ENCODE peak calls at places on chromosomes 1 and 21, in ten cellular contexts. M is RWPE2, O is mucosa of descending colon, E is GM10248, F is stomach, B is lower lobe of right lung, T is sigmoid colon, H is Peyer's patch, L is AG04449, W is progenitor cell of endocrine pancreas. G is an unnamed sample.

GRCh38 chr1:171346866-171347265 is 32.9 kb downstream of the FMO4 start:
- DNase-seq in M (no peak), O (no peak), E (no peak), F (no peak), B (no peak), T (no peak), H (no peak), L (no peak), W (no peak), G (no peak)

GRCh38 chr1:184260382-184260781 is 126.4 kb upstream of the C1orf21 start:
- DNase-seq in M (no peak), O (no peak), E (no peak), F (no peak), B (no peak), T (no peak), H (no peak), L (peak), W (no peak), G (no peak)

GRCh38 chr21:44489962-44490361 is 34.7 kb downstream of the LRRC3 start:
- DNase-seq in M (no peak), O (no peak), E (no peak), F (no peak), B (no peak), T (no peak), H (no peak), L (no peak), W (no peak), G (no peak)

GRCh38 chr1:220776725-220777326 is 9.9 kb upstream of the MTARC1 start:
- DNase-seq in M (no peak), O (peak), E (peak), F (peak), B (peak), T (peak), H (peak), L (peak), W (peak), G (peak)

GRCh38 chr1:90512441-90512840 is 204.7 kb downstream of the BARHL2 start:
- DNase-seq in M (no peak), O (no peak), E (no peak), F (no peak), B (no peak), T (no peak), H (no peak), L (no peak), W (no peak), G (no peak)

GRCh38 chr1:172900359-172900997 is 150.3 kb downstream of the TNFSF18 start:
- DNase-seq in M (no peak), O (no peak), E (no peak), F (no peak), B (no peak), T (no peak), H (no peak), L (no peak), W (no peak), G (no peak)

GRCh38 chr1:43706598-43707190 is 642 bp upstream of the ST3GAL3 start:
- DNase-seq in M (no peak), O (peak), E (no peak), F (no peak), B (no peak), T (no peak), H (no peak), L (no peak), W (peak), G (no peak)

GRCh38 chr1:2448098-2448445 is 28.0 kb upstream of the PLCH2 start:
- DNase-seq in M (no peak), O (no peak), E (no peak), F (no peak), B (no peak), T (no peak), H (no peak), L (no peak), W (no peak), G (no peak)

GRCh38 chr1:68175621-68176398 is 56.5 kb downstream of the WLS start:
- DNase-seq in M (no peak), O (peak), E (no peak), F (peak), B (no peak), T (no peak), H (no peak), L (no peak), W (no peak), G (no peak)

GRCh38 chr21:26794597-26795397 is 50.4 kb downstream of the ADAMTS1 start:
- DNase-seq in M (no peak), O (no peak), E (no peak), F (no peak), B (no peak), T (no peak), H (no peak), L (no peak), W (no peak), G (no peak)

GRCh38 chr1:187264995-187265602 is 436.4 kb downstream of the PLA2G4A start:
- DNase-seq in M (no peak), O (no peak), E (no peak), F (no peak), B (no peak), T (no peak), H (no peak), L (peak), W (peak), G (no peak)

GRCh38 chr21:45637883-45638282 is 5.6 kb upstream of the PCBP3 start:
- DNase-seq in M (no peak), O (no peak), E (no peak), F (no peak), B (no peak), T (no peak), H (no peak), L (no peak), W (no peak), G (no peak)

GRCh38 chr1:77139389-77139788 is 79.8 kb downstream of the PIGK start:
- DNase-seq in M (no peak), O (no peak), E (no peak), F (no peak), B (no peak), T (no peak), H (no peak), L (no peak), W (no peak), G (no peak)

GRCh38 chr1:3352084-3352951 is 102.1 kb upstream of the ARHGEF16 start:
- DNase-seq in M (no peak), O (peak), E (no peak), F (no peak), B (no peak), T (peak), H (no peak), L (peak), W (no peak), G (no peak)

GRCh38 chr1:1080122-1080753 is 6.1 kb upstream of the RNF223 start:
- DNase-seq in M (peak), O (no peak), E (peak), F (peak), B (peak), T (peak), H (peak), L (no peak), W (no peak), G (no peak)

GRCh38 chr1:227885135-227885647 is 62.5 kb downstream of the WNT9A start:
- DNase-seq in M (peak), O (peak), E (no peak), F (peak), B (peak), T (peak), H (no peak), L (no peak), W (no peak), G (peak)

GRCh38 chr1:25707280-25708016 is 90.9 kb downstream of the MAN1C1 start:
- DNase-seq in M (no peak), O (no peak), E (no peak), F (no peak), B (no peak), T (peak), H (no peak), L (no peak), W (no peak), G (no peak)

GRCh38 chr1:24704411-24705259 is 40.6 kb upstream of the CLIC4 start:
- DNase-seq in M (no peak), O (no peak), E (no peak), F (no peak), B (no peak), T (no peak), H (no peak), L (no peak), W (no peak), G (no peak)

GRCh38 chr1:14549897-14550635 is 48.4 kb upstream of the KAZN start:
- DNase-seq in M (no peak), O (no peak), E (no peak), F (no peak), B (no peak), T (no peak), H (no peak), L (no peak), W (no peak), G (no peak)

GRCh38 chr1:214319930-214320329 is 39.0 kb downstream of the SMYD2 start:
- DNase-seq in M (no peak), O (no peak), E (no peak), F (no peak), B (no peak), T (no peak), H (no peak), L (no peak), W (no peak), G (no peak)
- TF ChIP-seq CTCF in M (no peak), O (no peak), E (no peak), F (no peak), B (peak), T (no peak), H (no peak), L (no peak), W (peak), G (no peak)

GRCh38 chr1:152110860-152111514 is 4.3 kb downstream of the TCHH start:
- DNase-seq in M (peak), O (peak), E (peak), F (no peak), B (peak), T (no peak), H (no peak), L (no peak), W (no peak), G (no peak)
- TF ChIP-seq CTCF in M (no peak), O (no peak), E (no peak), F (no peak), B (no peak), T (no peak), H (no peak), L (no peak), W (no peak), G (no peak)

DNA sequence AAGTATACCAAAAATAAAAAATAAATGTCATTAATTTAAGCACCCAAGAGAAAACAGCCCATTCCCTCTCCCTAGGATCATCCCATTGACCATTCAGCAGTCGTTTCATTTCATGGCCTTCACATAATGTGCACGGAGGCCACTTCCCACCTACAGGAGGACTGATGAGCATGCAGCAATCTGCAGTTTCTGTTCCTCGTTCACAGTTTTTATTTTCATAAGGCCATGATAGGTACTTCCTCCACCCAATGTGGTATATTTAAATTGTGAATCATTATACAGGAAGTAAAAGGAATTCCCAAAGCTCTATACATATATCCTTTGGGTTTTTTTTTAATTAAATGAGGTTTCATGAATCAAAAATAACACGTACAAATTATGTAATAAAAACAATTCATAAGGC is 27.7 kb upstream of the SLC44A3 start:
- DNase-seq in M (no peak), O (no peak), E (peak), F (no peak), B (no peak), T (peak), H (no peak), L (no peak), W (no peak), G (no peak)
- TF ChIP-seq CTCF in M (peak), O (no peak), E (no peak), F (no peak), B (peak), T (peak), H (no peak), L (peak), W (no peak), G (no peak)

DNA sequence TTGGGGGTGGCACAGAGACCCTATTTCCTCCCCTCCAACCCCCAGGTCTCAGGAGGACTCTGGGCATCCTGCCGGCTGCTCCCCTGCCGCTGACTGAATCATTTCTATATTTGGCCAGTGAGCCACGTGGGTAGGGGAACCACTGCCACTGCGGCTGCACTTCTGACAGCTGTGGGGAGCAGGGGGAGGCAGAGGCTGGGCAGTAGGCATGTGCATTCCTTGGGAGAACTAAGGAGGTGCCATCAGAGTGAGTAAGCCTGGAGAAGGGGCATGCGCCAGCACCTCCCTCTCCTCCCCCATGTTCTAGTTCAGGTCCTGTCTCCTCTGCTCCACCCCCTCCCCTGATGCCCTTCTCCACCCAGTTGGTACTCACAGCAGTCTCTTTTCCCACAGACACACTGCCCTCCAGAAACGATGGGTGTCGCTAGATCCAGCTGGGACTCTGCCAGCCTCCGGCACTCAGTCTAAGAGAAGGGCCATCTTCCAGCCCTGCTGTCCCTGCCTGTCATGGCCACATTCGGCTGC is 12.0 kb downstream of the PPFIA4 start:
- DNase-seq in M (peak), O (no peak), E (no peak), F (no peak), B (no peak), T (peak), H (no peak), L (peak), W (no peak), G (no peak)
- TF ChIP-seq CTCF in M (no peak), O (no peak), E (no peak), F (no peak), B (no peak), T (no peak), H (no peak), L (no peak), W (no peak), G (no peak)

G was measured in natural killer cell.